ENCODE peak calls at places on chromosomes 1 and 21, in six cellular contexts. T is psoas muscle, R is neural progenitor cell, S is epithelial cell of esophagus, G is endothelial cell, B is mammary epithelial cell. N is an unnamed sample.

GRCh38 chr1:43774359-43774758 is 67.0 kb downstream of the ST3GAL3 start:
- DNase-seq in T (no peak), R (no peak), S (peak; percentile 84), G (no peak), B (peak; percentile 79), N (peak; percentile 86)

GRCh38 chr1:211382182-211382713 is 55.6 kb downstream of the TRAF5 start:
- DNase-seq in T (no peak), R (no peak), S (no peak), G (no peak), B (no peak), N (no peak)

GRCh38 chr1:2276803-2277580 is 48.9 kb downstream of the SKI start:
- DNase-seq in T (peak; percentile 23), R (no peak), S (no peak), G (no peak), B (no peak), N (no peak)

GRCh38 chr1:101257500-101258325 is 20.9 kb downstream of the S1PR1 start:
- DNase-seq in T (no peak), R (no peak), S (peak; percentile 11), G (no peak), B (peak; percentile 42), N (peak; percentile 59)

GRCh38 chr1:6587261-6588005 is 7.6 kb downstream of the ZBTB48 start:
- DNase-seq in T (peak; percentile 93), R (no peak), S (peak; percentile 50), G (no peak), B (peak; percentile 63), N (peak; percentile 38)

GRCh38 chr1:64470670-64471217 is 815 bp downstream of the CACHD1 start:
- DNase-seq in T (peak; percentile 64), R (peak; percentile 73), S (peak; percentile 20), G (peak; percentile 52), B (peak; percentile 32), N (peak; percentile 27)

GRCh38 chr1:34884961-34885360 is 25.4 kb upstream of the SMIM12 start:
- DNase-seq in T (no peak), R (peak; percentile 21), S (no peak), G (no peak), B (no peak), N (no peak)

GRCh38 chr1:193625255-193625654 is 438.8 kb upstream of the B3GALT2 start:
- DNase-seq in T (no peak), R (no peak), S (peak; percentile 42), G (no peak), B (peak; percentile 21), N (no peak)

GRCh38 chr21:42578034-42578433 is 64.4 kb downstream of the SLC37A1 start:
- DNase-seq in T (peak; percentile 45), R (no peak), S (no peak), G (no peak), B (no peak), N (no peak)

GRCh38 chr21:35020446-35020845 is 28.7 kb downstream of the RUNX1 start:
- DNase-seq in T (no peak), R (no peak), S (no peak), G (no peak), B (no peak), N (no peak)

GRCh38 chr1:207309775-207310273 is 11.7 kb upstream of the CD55 start:
- DNase-seq in T (peak; percentile 59), R (no peak), S (peak; percentile 83), G (no peak), B (peak; percentile 75), N (peak; percentile 91)

GRCh38 chr1:213369465-213369864 is 318.4 kb downstream of the RPS6KC1 start:
- DNase-seq in T (no peak), R (no peak), S (no peak), G (no peak), B (no peak), N (no peak)

DNA sequence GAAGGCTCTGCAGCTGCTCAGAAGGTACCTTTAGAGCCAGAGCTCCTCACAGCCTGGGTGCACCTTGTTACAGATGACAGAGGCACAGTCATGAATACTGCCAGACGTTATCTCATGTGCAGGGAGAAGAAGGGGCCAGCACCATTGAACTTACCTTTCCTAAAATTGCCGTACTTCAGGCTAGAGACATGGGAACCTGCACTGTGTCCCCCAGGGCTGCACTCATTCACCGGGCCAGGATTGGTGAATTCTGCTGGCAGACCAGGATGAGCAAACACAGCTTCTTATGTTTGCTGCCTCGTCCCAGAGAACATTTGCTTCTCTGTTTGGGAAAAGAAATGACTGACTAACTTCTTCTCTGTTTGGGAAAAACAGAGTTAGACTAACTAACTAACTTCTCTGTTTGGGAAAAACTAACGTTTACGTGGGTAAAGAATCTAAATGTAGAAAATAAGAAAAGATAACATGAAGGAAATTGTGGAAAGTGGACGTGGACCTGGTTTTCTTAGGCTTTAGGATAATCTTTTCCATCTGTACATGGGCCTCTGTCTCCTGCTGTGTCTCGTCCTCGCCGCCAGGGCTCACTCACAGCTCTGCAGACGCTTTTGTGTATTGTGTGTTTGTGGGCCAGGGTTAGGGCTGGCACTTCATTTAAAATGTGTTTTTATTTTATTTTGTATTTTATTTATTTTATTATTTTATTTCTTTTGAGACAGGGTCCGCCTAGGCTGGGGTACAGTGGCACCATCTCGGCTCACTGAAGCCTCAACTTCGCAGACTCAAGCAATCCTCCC is 9.9 kb downstream of the OBSCN start:
- DNase-seq in T (no peak), R (no peak), S (no peak), G (no peak), B (no peak), N (no peak)
- TF ChIP-seq CTCF in T (no peak), R (no peak), S (peak; percentile 11), G (no peak), B (no peak), N (no peak)

GRCh38 chr21:40615503-40616376 is 231.2 kb downstream of the DSCAM start:
- DNase-seq in T (no peak), R (no peak), S (peak; percentile 65), G (no peak), B (peak; percentile 27), N (no peak)
- TF ChIP-seq CTCF in T (no peak), R (no peak), S (peak; percentile 8), G (no peak), B (no peak), N (no peak)

DNA sequence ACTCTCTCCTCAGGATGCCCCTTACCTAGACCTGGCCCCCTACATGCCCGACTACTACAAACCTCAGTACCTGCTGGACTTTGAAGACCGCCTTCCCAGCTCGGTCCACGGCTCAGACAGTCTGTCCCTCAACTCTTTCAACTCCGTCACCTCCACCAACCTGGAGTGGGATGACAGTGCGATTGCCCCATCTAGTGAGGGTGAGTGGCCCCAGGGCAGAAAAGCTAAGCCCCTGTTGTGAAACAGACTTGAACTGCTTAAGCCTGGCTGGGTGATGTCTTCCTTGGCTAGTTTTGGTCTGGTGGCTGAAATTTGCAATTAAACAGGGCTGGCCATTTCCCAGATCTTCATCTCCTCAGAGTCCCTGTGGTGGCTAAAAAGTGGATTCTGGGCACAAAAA is 16.3 kb upstream of the SLC25A34 start:
- DNase-seq in T (no peak), R (no peak), S (no peak), G (no peak), B (no peak), N (no peak)
- TF ChIP-seq CTCF in T (no peak), R (no peak), S (no peak), G (no peak), B (no peak), N (no peak)

DNA sequence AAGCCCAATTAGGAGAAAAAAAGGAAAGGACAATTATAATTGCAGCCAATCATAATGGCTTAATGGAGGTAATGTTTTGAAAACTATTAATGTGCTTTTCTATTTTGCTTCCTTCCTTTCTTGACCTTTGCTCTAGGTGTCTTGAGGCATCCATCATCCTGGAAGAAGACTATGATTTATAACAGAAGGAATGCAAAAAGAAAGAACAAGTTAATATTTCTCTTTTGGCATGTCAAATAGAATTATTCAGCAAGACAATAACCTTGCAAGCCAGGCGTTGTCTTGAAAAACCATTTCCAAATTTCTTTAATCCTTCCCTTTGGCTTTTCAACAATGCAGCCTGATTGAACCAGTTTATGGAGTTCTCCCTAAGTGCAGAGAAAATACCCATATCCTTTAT is 107.7 kb upstream of the USP24 start:
- DNase-seq in T (no peak), R (no peak), S (no peak), G (no peak), B (no peak), N (no peak)
- TF ChIP-seq CTCF in T (no peak), R (no peak), S (no peak), G (no peak), B (no peak), N (no peak)

GRCh38 chr1:153548722-153549695 is at the start of gene S100A3:
- DNase-seq in T (peak; percentile 85), R (no peak), S (peak; percentile 76), G (no peak), B (peak; percentile 75), N (peak; percentile 98)
- TF ChIP-seq CTCF in T (no peak), R (no peak), S (no peak), G (no peak), B (peak; percentile 23), N (no peak)

DNA sequence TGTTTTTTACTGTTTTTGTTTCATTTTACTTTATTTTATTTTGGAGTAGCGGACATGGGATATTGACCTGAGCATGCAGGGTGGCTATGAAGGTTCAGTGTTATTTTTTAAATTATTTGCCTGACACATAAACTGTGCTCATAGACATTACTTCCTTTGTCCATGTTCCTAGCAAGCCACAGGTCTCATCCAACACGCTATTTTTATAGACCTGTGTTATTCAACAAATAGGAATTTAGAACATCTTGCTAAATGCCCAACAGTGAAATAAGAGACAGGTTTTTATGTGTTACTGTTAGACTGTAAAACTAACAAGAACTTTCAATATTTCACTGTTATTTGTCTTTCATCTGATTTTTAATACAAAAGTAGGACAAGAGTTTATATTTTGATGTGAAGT is 756.4 kb downstream of the KCNT2 start:
- DNase-seq in T (no peak), R (no peak), S (peak; percentile 22), G (no peak), B (peak; percentile 46), N (peak; percentile 39)
- TF ChIP-seq CTCF in T (no peak), R (no peak), S (no peak), G (no peak), B (no peak), N (no peak)

N was measured in MCF 10A.